ENCODE peak calls at places on chromosomes 5 and 9, in four cellular contexts. K is uterus, O is GM12892, M is IMR-90. G is an unnamed sample.

GRCh38 chr9:15149450-15149849 is 157.6 kb downstream of the TTC39B start:
- DNase-seq in O (no peak), K (no peak), M (no peak), G (no peak)

GRCh38 chr9:122075135-122076030 is 17.7 kb downstream of the TTLL11 start:
- DNase-seq in K (no peak), M (peak; percentile 46), O (no peak), G (no peak)

GRCh38 chr5:124764992-124765611 is 18.7 kb upstream of the ZNF608 start:
- DNase-seq in O (no peak), K (no peak), M (no peak), G (no peak)

GRCh38 chr9:3909966-3910650 is 384.3 kb upstream of the RFX3 start:
- DNase-seq in M (no peak), O (no peak), K (no peak), G (no peak)

GRCh38 chr9:124242331-124243194 is 15.2 kb upstream of the NEK6 start:
- DNase-seq in K (no peak), O (no peak), M (peak; percentile 59), G (no peak)

GRCh38 chr5:1317921-1318565 is 23.2 kb upstream of the TERT start:
- DNase-seq in M (no peak), O (peak; percentile 3), K (no peak), G (no peak)

GRCh38 chr5:167644619-167645018 is 646.8 kb upstream of the WWC1 start:
- DNase-seq in O (no peak), M (no peak), K (no peak), G (no peak)

GRCh38 chr9:83182071-83182470 is 119.1 kb upstream of the RASEF start:
- DNase-seq in O (no peak), M (no peak), K (no peak), G (no peak)

GRCh38 chr9:75824816-75825568 is 65.5 kb upstream of the PCSK5 start:
- DNase-seq in M (no peak), K (no peak), O (no peak), G (no peak)

GRCh38 chr5:102617187-102617856 is 118.5 kb upstream of the SLCO6A1 start:
- DNase-seq in O (no peak), K (no peak), M (no peak), G (no peak)

GRCh38 chr9:124743686-124744348 is 27.3 kb downstream of the NR6A1 start:
- DNase-seq in O (no peak), M (peak; percentile 58), K (no peak), G (peak; percentile 21)

GRCh38 chr5:41681820-41682219 is 171.4 kb upstream of the PLCXD3 start:
- DNase-seq in K (no peak), O (no peak), M (no peak), G (no peak)

GRCh38 chr9:419571-420156 is 205.0 kb downstream of the DOCK8 start:
- DNase-seq in K (no peak), O (no peak), M (no peak), G (no peak)

GRCh38 chr5:33462456-33462855 is 21.7 kb downstream of the TARS1 start:
- DNase-seq in K (no peak), M (no peak), O (no peak), G (no peak)

GRCh38 chr5:176492431-176492830 is 44.2 kb downstream of the FAF2 start:
- DNase-seq in O (no peak), M (peak; percentile 20), K (no peak), G (no peak)

GRCh38 chr5:149873896-149874295 is 70.7 kb downstream of the PDE6A start:
- DNase-seq in M (no peak), K (no peak), O (no peak), G (no peak)

GRCh38 chr5:117218789-117219188 is 644.2 kb upstream of the SEMA6A start:
- DNase-seq in K (no peak), O (no peak), M (no peak), G (no peak)

GRCh38 chr9:100426532-100427365 is at the start of gene MSANTD3:
- DNase-seq in K (peak; percentile 51), M (peak; percentile 76), O (peak; percentile 76), G (peak; percentile 78)
- TF ChIP-seq POLR2A in K (no peak), M (peak; percentile 90), O (no peak), G (peak; percentile 83)

DNA sequence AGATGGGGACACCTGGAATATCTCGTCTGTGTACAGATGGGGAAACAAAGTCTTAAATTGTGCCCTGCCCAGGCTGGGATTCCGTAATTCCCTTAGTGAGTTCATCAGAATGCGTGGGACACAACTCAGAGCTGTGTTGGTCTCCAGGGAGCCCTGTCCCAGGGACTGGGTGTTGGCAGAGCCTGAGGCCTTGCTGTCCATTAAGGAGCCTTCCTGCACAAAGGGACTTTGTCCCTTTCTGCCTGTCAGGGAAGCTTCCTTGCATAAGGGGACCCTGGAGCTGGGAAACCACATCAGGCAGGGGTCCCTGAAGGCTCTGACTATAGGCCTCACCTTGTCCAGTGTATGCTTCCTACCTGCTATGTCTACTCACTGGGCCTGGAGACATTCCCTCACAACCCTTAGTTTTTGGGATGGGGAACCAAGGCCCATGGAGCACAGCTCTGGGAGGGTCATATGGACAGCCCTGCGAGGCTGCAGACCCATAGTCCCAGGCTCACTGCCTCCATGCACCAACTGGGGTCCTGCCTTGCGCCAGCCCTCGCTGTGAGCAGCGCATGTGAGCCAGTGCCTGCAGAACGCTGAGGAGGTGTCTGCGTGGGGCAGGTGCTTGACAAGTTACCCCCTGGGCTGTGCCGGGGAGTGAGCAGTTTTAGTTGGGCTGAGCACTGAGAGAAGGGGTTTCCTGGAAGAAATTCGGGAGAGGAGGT is 1.6 kb downstream of the CARD19 start:
- DNase-seq in O (no peak), K (peak; percentile 43), M (peak; percentile 12), G (no peak)
- TF ChIP-seq POLR2A in O (no peak), K (no peak), M (no peak), G (no peak)

GRCh38 chr5:76733049-76733417 is 17.1 kb downstream of the F2R start:
- DNase-seq in O (no peak), K (no peak), M (no peak), G (no peak)
- TF ChIP-seq POLR2A in O (no peak), K (no peak), M (no peak), G (no peak)

GRCh38 chr5:172855597-172856292 is 21.7 kb downstream of the ERGIC1 start:
- DNase-seq in M (no peak), K (no peak), O (no peak), G (no peak)

GRCh38 chr5:172853355-172853975 is 19.4 kb downstream of the ERGIC1 start:
- DNase-seq in M (peak; percentile 73), O (no peak), K (no peak), G (no peak)

GRCh38 chr5:172854958-172855357 is 20.9 kb downstream of the ERGIC1 start:
- DNase-seq in K (no peak), O (no peak), M (no peak), G (no peak)

GRCh38 chr5:172852490-172853354 is 18.7 kb downstream of the ERGIC1 start:
- DNase-seq in M (peak; percentile 75), K (no peak), O (no peak), G (peak; percentile 51)

DNA sequence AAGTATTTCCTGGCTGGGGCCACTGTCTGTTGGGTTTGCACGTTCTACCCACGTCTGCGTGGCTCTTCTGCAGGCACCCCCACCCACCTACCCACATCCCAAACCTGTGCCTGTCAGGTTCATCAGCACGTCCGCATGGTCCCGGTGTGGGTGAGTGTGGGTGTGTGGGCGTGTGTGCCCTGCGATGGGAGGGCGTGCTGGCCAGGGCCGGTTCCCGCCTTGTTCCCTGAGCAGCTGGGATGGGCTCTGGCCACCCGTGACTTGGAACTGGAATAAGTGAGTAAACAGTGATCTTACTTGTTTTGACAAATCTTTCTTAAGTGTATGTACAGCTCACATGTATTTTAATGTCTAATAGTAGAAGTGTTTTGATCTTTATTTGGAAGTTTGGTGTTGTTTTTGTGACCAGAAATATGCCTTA is 20.4 kb downstream of the ERGIC1 start:
- DNase-seq in O (no peak), M (peak; percentile 63), K (no peak), G (no peak)
- TF ChIP-seq POLR2A in O (no peak), M (no peak), K (no peak), G (no peak)

DNA sequence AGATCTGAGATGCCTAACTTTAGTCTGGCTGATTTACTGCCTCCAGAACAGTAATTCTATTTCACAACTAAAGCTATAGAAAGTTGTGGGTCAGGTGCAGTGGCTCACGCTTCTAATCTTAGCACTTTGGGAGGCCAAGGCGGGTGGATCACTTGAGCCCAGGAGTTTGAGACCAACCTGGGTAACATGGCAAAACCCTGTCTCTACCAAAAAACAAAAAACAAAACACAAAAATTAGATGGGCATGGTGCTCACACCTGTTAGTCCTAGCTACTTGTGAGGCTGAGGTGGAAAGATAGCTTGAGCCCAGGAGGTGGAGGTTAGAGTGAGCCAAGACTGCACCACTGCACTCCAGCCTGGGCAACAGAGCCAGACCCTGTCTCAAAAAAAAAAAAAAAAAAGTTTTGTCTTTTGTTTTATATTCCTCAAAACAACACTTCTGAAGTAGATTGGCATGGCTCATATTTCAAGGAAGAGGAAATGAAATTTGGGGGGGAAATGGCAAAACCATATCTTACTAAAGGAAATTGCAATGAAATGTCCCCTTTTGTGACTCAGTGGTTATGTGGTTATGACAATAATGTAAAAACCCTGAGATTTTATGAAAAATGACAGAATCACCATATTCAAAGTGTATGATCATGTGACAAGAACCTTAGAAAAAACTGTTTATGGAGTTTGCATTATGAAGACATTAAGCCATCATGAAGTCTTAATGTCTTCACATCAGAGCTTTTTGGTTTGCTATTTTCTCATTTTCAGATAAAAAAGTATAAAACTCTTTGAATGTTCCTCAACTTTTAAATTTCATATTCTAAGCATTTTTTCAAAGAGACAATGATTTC is 16.2 kb downstream of the FNBP1 start:
- DNase-seq in M (no peak), K (no peak), O (no peak), G (no peak)
- TF ChIP-seq POLR2A in M (no peak), K (no peak), O (peak; percentile 27), G (no peak)

GRCh38 chr5:119355636-119356383 is at the start of gene TNFAIP8:
- DNase-seq in M (peak; percentile 70), K (peak; percentile 58), O (peak; percentile 47), G (peak; percentile 62)
- TF ChIP-seq POLR2A in M (no peak), K (no peak), O (peak; percentile 88), G (peak; percentile 24)

DNA sequence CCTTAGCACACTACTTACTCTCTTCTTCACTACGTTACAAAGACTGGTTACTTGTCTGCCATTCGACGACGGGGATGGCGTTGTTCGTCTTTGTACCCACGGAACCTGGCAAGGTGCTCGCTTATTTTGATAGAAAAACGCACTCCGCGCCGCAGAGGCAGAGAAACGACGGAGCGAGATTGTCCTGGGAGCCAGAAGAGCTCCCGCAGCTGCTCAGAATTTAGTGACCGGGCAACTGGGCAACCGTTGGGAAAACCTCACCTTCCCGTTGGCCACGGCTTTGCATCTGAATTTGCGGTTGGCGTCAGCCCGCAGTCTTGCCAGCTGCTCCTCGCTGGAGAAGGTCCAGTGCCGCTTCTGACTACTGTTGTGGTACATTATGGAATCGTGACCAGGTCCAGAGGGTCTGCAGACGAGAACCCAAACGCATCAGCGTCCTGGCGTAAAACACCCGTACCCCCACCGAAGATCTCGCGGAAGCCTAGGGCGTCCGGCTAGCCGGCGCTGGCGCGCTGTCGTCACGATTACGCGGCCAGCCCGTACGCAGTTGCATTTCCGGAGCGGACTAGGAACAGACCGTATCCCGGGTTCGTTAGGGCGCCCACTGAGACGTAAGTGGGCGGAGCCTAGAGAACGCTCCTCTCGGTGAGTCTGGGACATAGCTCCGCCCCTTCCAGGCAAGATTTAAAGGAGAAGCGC is at the start of gene CCNH:
- DNase-seq in O (peak; percentile 57), M (peak; percentile 98), K (peak; percentile 99), G (peak; percentile 97)
- TF ChIP-seq POLR2A in O (peak; percentile 94), M (peak; percentile 96), K (peak; percentile 88), G (peak; percentile 97)

GRCh38 chr9:137223078-137224040 is 1.3 kb upstream of the RNF208 start:
- DNase-seq in M (peak; percentile 97), O (peak; percentile 99), K (peak; percentile 99), G (peak; percentile 99)
- TF ChIP-seq POLR2A in M (no peak), O (peak; percentile 72), K (peak; percentile 13), G (peak; percentile 82)